ENCODE peak calls at places on chromosomes 6 and 20, in four cellular contexts. One of them, this sample, is unnamed.

GRCh38 chr6:167997642-167998041 is at the start of gene KIF25:
- DNase-seq in RKO: no peak
- DNase-seq in stimulated activated CD4-positive, alpha-beta T cell treated with anti-CD3 and anti-CD28 coated beads, Interleukin-1b, Interleukin-23, amount 100 ng/mL, for 1 hour: no peak
- DNase-seq in endothelial cell: no peak
- DNase-seq in this sample: peak

GRCh38 chr6:29424168-29424567 is 9.4 kb downstream of the OR12D1 start:
- DNase-seq in endothelial cell: no peak
- DNase-seq in stimulated activated CD4-positive, alpha-beta T cell treated with anti-CD3 and anti-CD28 coated beads, Interleukin-1b, Interleukin-23, amount 100 ng/mL, for 1 hour: no peak
- DNase-seq in RKO: no peak
- DNase-seq in this sample: no peak

GRCh38 chr20:6679086-6679485 is 88.4 kb upstream of the BMP2 start:
- DNase-seq in RKO: no peak
- DNase-seq in stimulated activated CD4-positive, alpha-beta T cell treated with anti-CD3 and anti-CD28 coated beads, Interleukin-1b, Interleukin-23, amount 100 ng/mL, for 1 hour: no peak
- DNase-seq in endothelial cell: no peak
- DNase-seq in this sample: no peak

GRCh38 chr6:113120214-113120576 is 737.0 kb upstream of the MARCKS start:
- DNase-seq in stimulated activated CD4-positive, alpha-beta T cell treated with anti-CD3 and anti-CD28 coated beads, Interleukin-1b, Interleukin-23, amount 100 ng/mL, for 1 hour: no peak
- DNase-seq in endothelial cell: no peak
- DNase-seq in RKO: peak
- DNase-seq in this sample: no peak

GRCh38 chr6:155041781-155042279 is 46.7 kb downstream of the TIAM2 start:
- DNase-seq in RKO: no peak
- DNase-seq in stimulated activated CD4-positive, alpha-beta T cell treated with anti-CD3 and anti-CD28 coated beads, Interleukin-1b, Interleukin-23, amount 100 ng/mL, for 1 hour: no peak
- DNase-seq in endothelial cell: no peak
- DNase-seq in this sample: peak

GRCh38 chr20:19692100-19692499 is 66.0 kb upstream of the RIN2 start:
- DNase-seq in endothelial cell: no peak
- DNase-seq in stimulated activated CD4-positive, alpha-beta T cell treated with anti-CD3 and anti-CD28 coated beads, Interleukin-1b, Interleukin-23, amount 100 ng/mL, for 1 hour: no peak
- DNase-seq in RKO: no peak
- DNase-seq in this sample: no peak

GRCh38 chr20:50844430-50845100 is 49.7 kb downstream of the BCAS4 start:
- DNase-seq in endothelial cell: no peak
- DNase-seq in stimulated activated CD4-positive, alpha-beta T cell treated with anti-CD3 and anti-CD28 coated beads, Interleukin-1b, Interleukin-23, amount 100 ng/mL, for 1 hour: no peak
- DNase-seq in RKO: no peak
- DNase-seq in this sample: peak

GRCh38 chr6:90028995-90029635 is 134.8 kb downstream of the GJA10 start:
- DNase-seq in endothelial cell: no peak
- DNase-seq in RKO: no peak
- DNase-seq in stimulated activated CD4-positive, alpha-beta T cell treated with anti-CD3 and anti-CD28 coated beads, Interleukin-1b, Interleukin-23, amount 100 ng/mL, for 1 hour: no peak
- DNase-seq in this sample: no peak

GRCh38 chr6:849075-849506 is 156.2 kb upstream of the EXOC2 start:
- DNase-seq in RKO: no peak
- DNase-seq in stimulated activated CD4-positive, alpha-beta T cell treated with anti-CD3 and anti-CD28 coated beads, Interleukin-1b, Interleukin-23, amount 100 ng/mL, for 1 hour: no peak
- DNase-seq in endothelial cell: no peak
- DNase-seq in this sample: no peak

GRCh38 chr20:2631228-2631627 is 21.2 kb upstream of the NOP56 start:
- DNase-seq in RKO: peak
- DNase-seq in endothelial cell: no peak
- DNase-seq in stimulated activated CD4-positive, alpha-beta T cell treated with anti-CD3 and anti-CD28 coated beads, Interleukin-1b, Interleukin-23, amount 100 ng/mL, for 1 hour: no peak
- DNase-seq in this sample: no peak

GRCh38 chr6:34148864-34149810 is 3.2 kb upstream of the GRM4 start:
- DNase-seq in endothelial cell: no peak
- DNase-seq in RKO: no peak
- DNase-seq in stimulated activated CD4-positive, alpha-beta T cell treated with anti-CD3 and anti-CD28 coated beads, Interleukin-1b, Interleukin-23, amount 100 ng/mL, for 1 hour: no peak
- DNase-seq in this sample: no peak

GRCh38 chr20:47136782-47137181 is 219.7 kb downstream of the ZMYND8 start:
- DNase-seq in stimulated activated CD4-positive, alpha-beta T cell treated with anti-CD3 and anti-CD28 coated beads, Interleukin-1b, Interleukin-23, amount 100 ng/mL, for 1 hour: no peak
- DNase-seq in endothelial cell: no peak
- DNase-seq in RKO: no peak
- DNase-seq in this sample: no peak

GRCh38 chr6:122755901-122756300 is 23.6 kb upstream of the FABP7 start:
- DNase-seq in stimulated activated CD4-positive, alpha-beta T cell treated with anti-CD3 and anti-CD28 coated beads, Interleukin-1b, Interleukin-23, amount 100 ng/mL, for 1 hour: no peak
- DNase-seq in endothelial cell: no peak
- DNase-seq in RKO: no peak
- DNase-seq in this sample: no peak

GRCh38 chr6:168016176-168016620 is 18.7 kb downstream of the KIF25 start:
- DNase-seq in RKO: no peak
- DNase-seq in stimulated activated CD4-positive, alpha-beta T cell treated with anti-CD3 and anti-CD28 coated beads, Interleukin-1b, Interleukin-23, amount 100 ng/mL, for 1 hour: no peak
- DNase-seq in endothelial cell: no peak
- DNase-seq in this sample: no peak

GRCh38 chr20:33991498-33991897 is 2.2 kb upstream of the RALY start:
- DNase-seq in stimulated activated CD4-positive, alpha-beta T cell treated with anti-CD3 and anti-CD28 coated beads, Interleukin-1b, Interleukin-23, amount 100 ng/mL, for 1 hour: no peak
- DNase-seq in RKO: no peak
- DNase-seq in endothelial cell: no peak
- DNase-seq in this sample: no peak

GRCh38 chr20:34249291-34249690 is 8.1 kb downstream of the ASIP start:
- DNase-seq in RKO: no peak
- DNase-seq in stimulated activated CD4-positive, alpha-beta T cell treated with anti-CD3 and anti-CD28 coated beads, Interleukin-1b, Interleukin-23, amount 100 ng/mL, for 1 hour: no peak
- DNase-seq in endothelial cell: no peak
- DNase-seq in this sample: no peak

GRCh38 chr6:103122766-103123601 is 1729.5 kb downstream of the GRIK2 start:
- DNase-seq in stimulated activated CD4-positive, alpha-beta T cell treated with anti-CD3 and anti-CD28 coated beads, Interleukin-1b, Interleukin-23, amount 100 ng/mL, for 1 hour: no peak
- DNase-seq in RKO: peak
- DNase-seq in endothelial cell: peak
- DNase-seq in this sample: peak

GRCh38 chr20:53962388-53962787 is 108.0 kb downstream of the BCAS1 start:
- DNase-seq in stimulated activated CD4-positive, alpha-beta T cell treated with anti-CD3 and anti-CD28 coated beads, Interleukin-1b, Interleukin-23, amount 100 ng/mL, for 1 hour: no peak
- DNase-seq in RKO: no peak
- DNase-seq in endothelial cell: no peak
- DNase-seq in this sample: no peak

GRCh38 chr20:4795394-4795793 is 73.7 kb downstream of the PRND start:
- DNase-seq in RKO: peak
- DNase-seq in endothelial cell: no peak
- DNase-seq in stimulated activated CD4-positive, alpha-beta T cell treated with anti-CD3 and anti-CD28 coated beads, Interleukin-1b, Interleukin-23, amount 100 ng/mL, for 1 hour: no peak
- DNase-seq in this sample: no peak

GRCh38 chr6:152401978-152402377 is 235.2 kb downstream of the SYNE1 start:
- DNase-seq in RKO: peak
- DNase-seq in stimulated activated CD4-positive, alpha-beta T cell treated with anti-CD3 and anti-CD28 coated beads, Interleukin-1b, Interleukin-23, amount 100 ng/mL, for 1 hour: no peak
- DNase-seq in endothelial cell: no peak
- DNase-seq in this sample: peak

GRCh38 chr20:64152906-64153305 is 11.3 kb upstream of the MYT1 start:
- DNase-seq in RKO: no peak
- DNase-seq in endothelial cell: no peak
- DNase-seq in stimulated activated CD4-positive, alpha-beta T cell treated with anti-CD3 and anti-CD28 coated beads, Interleukin-1b, Interleukin-23, amount 100 ng/mL, for 1 hour: no peak
- DNase-seq in this sample: peak

GRCh38 chr20:59565768-59566461 is 38.4 kb upstream of the PHACTR3 start:
- DNase-seq in stimulated activated CD4-positive, alpha-beta T cell treated with anti-CD3 and anti-CD28 coated beads, Interleukin-1b, Interleukin-23, amount 100 ng/mL, for 1 hour: no peak
- DNase-seq in endothelial cell: no peak
- DNase-seq in RKO: no peak
- DNase-seq in this sample: no peak

GRCh38 chr6:110422444-110422822 is 7.1 kb upstream of the DDO start:
- DNase-seq in endothelial cell: no peak
- DNase-seq in RKO: no peak
- DNase-seq in stimulated activated CD4-positive, alpha-beta T cell treated with anti-CD3 and anti-CD28 coated beads, Interleukin-1b, Interleukin-23, amount 100 ng/mL, for 1 hour: no peak
- DNase-seq in this sample: no peak

GRCh38 chr20:33516882-33517281 is 27.0 kb downstream of the CBFA2T2 start:
- DNase-seq in stimulated activated CD4-positive, alpha-beta T cell treated with anti-CD3 and anti-CD28 coated beads, Interleukin-1b, Interleukin-23, amount 100 ng/mL, for 1 hour: no peak
- DNase-seq in endothelial cell: no peak
- DNase-seq in RKO: no peak
- DNase-seq in this sample: peak

GRCh38 chr20:56157530-56158203 is 90.9 kb upstream of the MC3R start:
- DNase-seq in stimulated activated CD4-positive, alpha-beta T cell treated with anti-CD3 and anti-CD28 coated beads, Interleukin-1b, Interleukin-23, amount 100 ng/mL, for 1 hour: no peak
- DNase-seq in endothelial cell: no peak
- DNase-seq in RKO: no peak
- DNase-seq in this sample: no peak

GRCh38 chr6:9699890-9700289 is 715.0 kb downstream of the TFAP2A start:
- DNase-seq in RKO: no peak
- DNase-seq in stimulated activated CD4-positive, alpha-beta T cell treated with anti-CD3 and anti-CD28 coated beads, Interleukin-1b, Interleukin-23, amount 100 ng/mL, for 1 hour: no peak
- DNase-seq in endothelial cell: no peak
- DNase-seq in this sample: peak

GRCh38 chr6:4567141-4567540 is 209.1 kb upstream of the CDYL start:
- DNase-seq in endothelial cell: no peak
- DNase-seq in RKO: peak
- DNase-seq in stimulated activated CD4-positive, alpha-beta T cell treated with anti-CD3 and anti-CD28 coated beads, Interleukin-1b, Interleukin-23, amount 100 ng/mL, for 1 hour: no peak
- DNase-seq in this sample: no peak

GRCh38 chr6:110517601-110518280 is 41.3 kb upstream of the SLC22A16 start:
- DNase-seq in stimulated activated CD4-positive, alpha-beta T cell treated with anti-CD3 and anti-CD28 coated beads, Interleukin-1b, Interleukin-23, amount 100 ng/mL, for 1 hour: no peak
- DNase-seq in endothelial cell: no peak
- DNase-seq in RKO: no peak
- DNase-seq in this sample: no peak

GRCh38 chr6:94424692-94425091 is 1005.3 kb upstream of the EPHA7 start:
- DNase-seq in stimulated activated CD4-positive, alpha-beta T cell treated with anti-CD3 and anti-CD28 coated beads, Interleukin-1b, Interleukin-23, amount 100 ng/mL, for 1 hour: no peak
- DNase-seq in RKO: no peak
- DNase-seq in endothelial cell: no peak
- DNase-seq in this sample: no peak

GRCh38 chr6:83384751-83385150 is 46.1 kb downstream of the ME1 start:
- DNase-seq in RKO: no peak
- DNase-seq in endothelial cell: no peak
- DNase-seq in stimulated activated CD4-positive, alpha-beta T cell treated with anti-CD3 and anti-CD28 coated beads, Interleukin-1b, Interleukin-23, amount 100 ng/mL, for 1 hour: no peak
- DNase-seq in this sample: no peak

GRCh38 chr6:111989743-111990142 is 64.2 kb upstream of the CCN6 start:
- DNase-seq in endothelial cell: no peak
- DNase-seq in stimulated activated CD4-positive, alpha-beta T cell treated with anti-CD3 and anti-CD28 coated beads, Interleukin-1b, Interleukin-23, amount 100 ng/mL, for 1 hour: no peak
- DNase-seq in RKO: no peak
- DNase-seq in this sample: peak

GRCh38 chr6:4870821-4871494 is 94.8 kb downstream of the CDYL start:
- DNase-seq in endothelial cell: no peak
- DNase-seq in stimulated activated CD4-positive, alpha-beta T cell treated with anti-CD3 and anti-CD28 coated beads, Interleukin-1b, Interleukin-23, amount 100 ng/mL, for 1 hour: no peak
- DNase-seq in RKO: no peak
- DNase-seq in this sample: no peak

GRCh38 chr6:163738725-163739124 is 324.2 kb downstream of the QKI start:
- DNase-seq in RKO: no peak
- DNase-seq in endothelial cell: no peak
- DNase-seq in stimulated activated CD4-positive, alpha-beta T cell treated with anti-CD3 and anti-CD28 coated beads, Interleukin-1b, Interleukin-23, amount 100 ng/mL, for 1 hour: no peak
- DNase-seq in this sample: no peak

GRCh38 chr6:24683297-24684296 is 16.7 kb downstream of the ACOT13 start:
- DNase-seq in stimulated activated CD4-positive, alpha-beta T cell treated with anti-CD3 and anti-CD28 coated beads, Interleukin-1b, Interleukin-23, amount 100 ng/mL, for 1 hour: no peak
- DNase-seq in endothelial cell: no peak
- DNase-seq in RKO: no peak
- DNase-seq in this sample: no peak

GRCh38 chr6:35829306-35829705 is 24.2 kb downstream of the LHFPL5 start:
- DNase-seq in endothelial cell: no peak
- DNase-seq in stimulated activated CD4-positive, alpha-beta T cell treated with anti-CD3 and anti-CD28 coated beads, Interleukin-1b, Interleukin-23, amount 100 ng/mL, for 1 hour: no peak
- DNase-seq in RKO: no peak
- DNase-seq in this sample: no peak

GRCh38 chr20:33561981-33562601 is 72.2 kb downstream of the CBFA2T2 start:
- DNase-seq in RKO: peak
- DNase-seq in endothelial cell: no peak
- DNase-seq in stimulated activated CD4-positive, alpha-beta T cell treated with anti-CD3 and anti-CD28 coated beads, Interleukin-1b, Interleukin-23, amount 100 ng/mL, for 1 hour: no peak
- DNase-seq in this sample: peak

GRCh38 chr20:62400021-62400420 is 7.1 kb downstream of the CABLES2 start:
- DNase-seq in endothelial cell: no peak
- DNase-seq in RKO: no peak
- DNase-seq in stimulated activated CD4-positive, alpha-beta T cell treated with anti-CD3 and anti-CD28 coated beads, Interleukin-1b, Interleukin-23, amount 100 ng/mL, for 1 hour: no peak
- DNase-seq in this sample: peak

GRCh38 chr6:4021862-4022715 is 56.8 kb downstream of the FAM217A start:
- DNase-seq in endothelial cell: no peak
- DNase-seq in stimulated activated CD4-positive, alpha-beta T cell treated with anti-CD3 and anti-CD28 coated beads, Interleukin-1b, Interleukin-23, amount 100 ng/mL, for 1 hour: no peak
- DNase-seq in RKO: peak
- DNase-seq in this sample: peak